ENCODE peak calls at places on chromosomes 6 and 20, in six cellular contexts. N is PC-3; B is A549; C is CD8-positive, alpha-beta T cell; M is sigmoid colon; W is H9. J is an unnamed sample.

GRCh38 chr20:25000268-25000801 is 7.8 kb upstream of the APMAP start:
- DNase-seq in N (peak; percentile 98), B (peak; percentile 24), C (no peak), M (peak; percentile 91), W (peak; percentile 8), J (peak; percentile 67)

GRCh38 chr6:104957301-104958177 is 632 bp downstream of the LIN28B start:
- DNase-seq in N (no peak), B (peak; percentile 19), C (no peak), M (no peak), W (peak; percentile 72), J (no peak)

GRCh38 chr6:81204741-81205140 is 547.7 kb downstream of the TENT5A start:
- DNase-seq in N (no peak), B (no peak), C (no peak), M (no peak), W (no peak), J (no peak)

GRCh38 chr20:32152421-32153155 is 43.1 kb downstream of the TM9SF4 start:
- DNase-seq in N (no peak), B (no peak), C (no peak), M (peak; percentile 37), W (no peak), J (no peak)

GRCh38 chr6:2661651-2662050 is 89.1 kb downstream of the MYLK4 start:
- DNase-seq in N (no peak), B (no peak), C (no peak), M (no peak), W (no peak), J (no peak)

GRCh38 chr6:87900160-87900698 is 147.4 kb upstream of the SPACA1 start:
- DNase-seq in N (no peak), B (no peak), C (no peak), M (no peak), W (no peak), J (no peak)

GRCh38 chr6:107991061-107991460 is 33.1 kb upstream of the SEC63 start:
- DNase-seq in N (no peak), B (no peak), C (no peak), M (no peak), W (no peak), J (no peak)

GRCh38 chr6:36838896-36839818 is at the start of gene CPNE5:
- DNase-seq in N (no peak), B (no peak), C (no peak), M (no peak), W (no peak), J (no peak)

GRCh38 chr20:20083796-20084195 is 31.5 kb downstream of the CFAP61 start:
- DNase-seq in N (peak; percentile 64), B (peak; percentile 29), C (no peak), M (no peak), W (no peak), J (no peak)

GRCh38 chr6:159094444-159095252 is 49.9 kb upstream of the TAGAP start:
- DNase-seq in N (no peak), B (no peak), C (peak; percentile 49), M (no peak), W (no peak), J (peak; percentile 90)

GRCh38 chr6:149990672-149991402 is 27.1 kb downstream of the ULBP1 start:
- DNase-seq in N (no peak), B (peak; percentile 34), C (no peak), M (no peak), W (no peak), J (no peak)

GRCh38 chr6:38644951-38645350 is 5.2 kb upstream of the BTBD9 start:
- DNase-seq in N (no peak), B (no peak), C (no peak), M (no peak), W (no peak), J (no peak)

GRCh38 chr6:30748851-30749540 is 4.6 kb upstream of the IER3 start:
- DNase-seq in N (peak; percentile 98), B (no peak), C (no peak), M (no peak), W (no peak), J (no peak)

GRCh38 chr6:135334169-135334568 is 153.1 kb downstream of the MYB start:
- DNase-seq in N (no peak), B (no peak), C (no peak), M (no peak), W (no peak), J (no peak)

GRCh38 chr6:11042750-11043551 is 1.2 kb downstream of the ELOVL2 start:
- DNase-seq in N (no peak), B (no peak), C (no peak), M (no peak), W (no peak), J (no peak)

GRCh38 chr6:20900396-20901160 is 366.3 kb downstream of the CDKAL1 start:
- DNase-seq in N (no peak), B (no peak), C (no peak), M (no peak), W (no peak), J (no peak)

GRCh38 chr6:73520688-73521350 is at the start of gene EEF1A1:
- DNase-seq in N (peak; percentile 98), B (peak; percentile 85), C (peak; percentile 99), M (peak; percentile 99), W (peak; percentile 99), J (peak; percentile 99)

GRCh38 chr6:55069132-55069781 is 105.1 kb upstream of the HCRTR2 start:
- DNase-seq in N (peak; percentile 83), B (peak; percentile 4), C (no peak), M (no peak), W (peak; percentile 30), J (no peak)

GRCh38 chr6:97465877-97466710 is 183.1 kb upstream of the MMS22L start:
- DNase-seq in N (no peak), B (no peak), C (no peak), M (no peak), W (peak; percentile 36), J (no peak)

GRCh38 chr6:121592955-121593665 is 157.7 kb downstream of the GJA1 start:
- DNase-seq in N (no peak), B (no peak), C (no peak), M (no peak), W (no peak), J (no peak)

GRCh38 chr20:11989018-11989771 is 71.5 kb downstream of the BTBD3 start:
- DNase-seq in N (no peak), B (no peak), C (no peak), M (no peak), W (no peak), J (no peak)

DNA sequence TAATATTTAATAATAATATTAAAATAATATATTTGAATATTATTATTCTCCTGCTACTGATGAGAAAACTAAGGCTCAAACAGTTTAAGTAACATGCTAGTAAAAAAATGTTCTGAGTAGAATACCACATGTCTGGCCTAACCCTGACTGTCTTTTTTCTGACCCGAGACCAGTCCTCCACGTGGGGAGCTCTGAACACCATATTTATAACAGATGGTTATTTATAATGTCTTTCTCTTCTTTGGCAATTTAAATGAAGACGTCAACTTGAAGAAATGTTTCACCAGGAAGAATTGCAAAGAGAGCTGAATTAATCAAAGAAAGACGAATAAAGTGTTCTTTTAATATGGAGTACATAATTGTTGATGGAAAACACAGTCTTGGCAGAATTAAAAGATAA is 82.0 kb downstream of the SLC22A3 start:
- DNase-seq in N (no peak), B (no peak), C (no peak), M (peak; percentile 72), W (no peak), J (no peak)
- TF ChIP-seq CTCF in N (no peak), B (no peak), C (no peak), M (no peak), W (no peak), J (no peak)

GRCh38 chr6:134049586-134049985 is 2.8 kb downstream of the SLC2A12 start:
- DNase-seq in N (no peak), B (no peak), C (no peak), M (no peak), W (no peak), J (no peak)

GRCh38 chr6:134049176-134049575 is 3.2 kb downstream of the SLC2A12 start:
- DNase-seq in N (no peak), B (no peak), C (no peak), M (no peak), W (no peak), J (no peak)

GRCh38 chr6:134046054-134046453 is 6.4 kb downstream of the SLC2A12 start:
- DNase-seq in N (no peak), B (no peak), C (no peak), M (no peak), W (no peak), J (no peak)

GRCh38 chr6:134047673-134048072 is 4.8 kb downstream of the SLC2A12 start:
- DNase-seq in N (no peak), B (no peak), C (no peak), M (no peak), W (no peak), J (no peak)

DNA sequence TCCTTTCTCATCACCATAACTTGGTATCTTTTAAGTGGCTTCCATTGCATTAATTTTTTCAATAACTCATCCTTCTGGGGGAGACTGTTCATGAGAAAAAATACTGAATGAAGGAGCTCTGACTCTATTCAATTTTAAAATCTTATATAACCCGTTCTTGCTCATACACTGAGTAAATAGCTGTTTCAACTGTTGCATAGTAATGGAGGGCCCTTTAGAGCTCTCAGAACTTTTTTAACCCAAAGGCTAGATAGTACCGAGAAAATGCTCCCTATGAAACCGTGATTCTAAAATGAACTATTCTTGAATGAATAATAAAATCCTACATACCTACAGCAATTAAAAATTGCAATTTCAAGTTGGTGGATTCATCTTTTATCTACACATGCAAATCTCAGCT is 5.3 kb downstream of the SLC2A12 start:
- DNase-seq in N (no peak), B (no peak), C (no peak), M (no peak), W (no peak), J (no peak)
- H3K27ac ChIP-seq in N (no peak overlapping the region), B (no peak overlapping the region), C (no peak overlapping the region), M (no peak overlapping the region), W (no peak overlapping the region), J (no peak overlapping the region)

GRCh38 chr20:1397710-1398109 is 4.9 kb upstream of the FKBP1A start:
- DNase-seq in N (no peak), B (no peak), C (no peak), M (no peak), W (no peak), J (no peak)
- TF ChIP-seq CTCF in N (peak; percentile 35), B (peak; percentile 11), C (no peak), M (no peak), W (peak; percentile 43), J (peak; percentile 34)

GRCh38 chr20:13028001-13028400 is 19.2 kb downstream of the SPTLC3 start:
- DNase-seq in N (no peak), B (no peak), C (no peak), M (no peak), W (no peak), J (no peak)

GRCh38 chr20:13031751-13032150 is 23.0 kb downstream of the SPTLC3 start:
- DNase-seq in N (no peak), B (no peak), C (no peak), M (no peak), W (no peak), J (no peak)

GRCh38 chr20:13025181-13025580 is 16.4 kb downstream of the SPTLC3 start:
- DNase-seq in N (no peak), B (no peak), C (no peak), M (no peak), W (no peak), J (no peak)

GRCh38 chr20:13029687-13030510 is 21.1 kb downstream of the SPTLC3 start:
- DNase-seq in N (peak; percentile 99), B (peak; percentile 67), C (no peak), M (no peak), W (peak; percentile 33), J (peak; percentile 68)

DNA sequence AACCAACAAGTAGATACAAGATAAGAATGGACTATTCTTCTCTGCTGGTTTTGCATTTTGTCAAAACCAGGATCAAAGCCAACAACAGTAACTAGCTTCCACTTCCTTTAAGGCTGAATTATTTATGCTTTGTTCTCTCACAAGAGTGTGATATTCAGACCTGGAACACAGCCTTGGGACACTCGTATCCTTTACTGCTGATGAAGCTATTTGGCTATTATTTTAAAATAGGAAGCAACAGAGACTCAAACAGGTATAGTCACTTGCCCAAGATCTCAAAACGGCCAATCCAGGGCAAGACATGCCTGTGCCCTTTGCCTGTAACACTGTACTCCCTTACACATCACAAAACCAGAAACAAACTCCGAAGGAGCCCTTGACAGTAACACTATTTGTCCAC is 19.9 kb downstream of the SPTLC3 start:
- DNase-seq in N (no peak), B (no peak), C (no peak), M (no peak), W (no peak), J (no peak)
- H3K27ac ChIP-seq in N (peak overlapping the region; percentile 88), B (peak overlapping the region; percentile 51), C (no peak overlapping the region), M (no peak overlapping the region), W (no peak overlapping the region), J (no peak overlapping the region)